ENCODE peak calls at places on chromosome 5, in eight cellular contexts. W is coronary artery, D is hepatocyte, Q is lower lobe of right lung, E is GM20000, G is HCT116, R is left ventricle myocardium inferior, B is choroid plexus epithelial cell. X is an unnamed sample.

GRCh38 chr5:61969347-61969746 is 336.7 kb upstream of the KIF2A start:
- DNase-seq in G (no peak), R (no peak), E (no peak), Q (no peak), D (no peak), W (no peak), B (no peak), X (no peak)

GRCh38 chr5:97778451-97778850 is 595.4 kb upstream of the RIOK2 start:
- DNase-seq in B (peak; percentile 7), E (no peak), D (no peak), G (no peak), Q (no peak), W (no peak), R (no peak), X (no peak)

GRCh38 chr5:77390795-77391194 is 101.3 kb downstream of the WDR41 start:
- DNase-seq in Q (no peak), D (no peak), B (peak; percentile 72), R (no peak), W (no peak), G (no peak), E (no peak), X (no peak)

GRCh38 chr5:158660726-158661125 is 439.0 kb downstream of the EBF1 start:
- DNase-seq in W (no peak), B (peak; percentile 55), E (no peak), R (no peak), Q (no peak), G (no peak), D (no peak), X (no peak)

GRCh38 chr5:165616550-165617430 is 2111.4 kb downstream of the MAT2B start:
- DNase-seq in G (no peak), D (no peak), R (no peak), E (no peak), B (peak; percentile 19), W (no peak), Q (no peak), X (no peak)

GRCh38 chr5:135392256-135392655 is 6.8 kb downstream of the MACROH2A1 start:
- DNase-seq in R (no peak), B (peak; percentile 91), Q (no peak), W (no peak), E (no peak), D (no peak), G (no peak), X (no peak)

GRCh38 chr5:112862085-112862484 is 998 bp downstream of the SRP19 start:
- DNase-seq in R (no peak), W (no peak), Q (no peak), G (no peak), B (no peak), E (no peak), D (no peak), X (no peak)

GRCh38 chr5:90830058-90830457 is 271.5 kb downstream of the ADGRV1 start:
- DNase-seq in D (peak; percentile 59), R (no peak), W (no peak), Q (no peak), B (no peak), E (no peak), G (no peak), X (no peak)

GRCh38 chr5:179668404-179668803 is 12.4 kb downstream of the CBY3 start:
- DNase-seq in Q (no peak), R (no peak), G (peak; percentile 48), W (no peak), B (peak; percentile 80), D (peak; percentile 45), E (peak; percentile 55), X (no peak)

GRCh38 chr5:163915481-163915961 is 410.1 kb downstream of the MAT2B start:
- DNase-seq in B (peak; percentile 74), G (no peak), E (peak; percentile 29), W (no peak), D (peak; percentile 11), R (no peak), Q (peak; percentile 53), X (peak; percentile 67)

DNA sequence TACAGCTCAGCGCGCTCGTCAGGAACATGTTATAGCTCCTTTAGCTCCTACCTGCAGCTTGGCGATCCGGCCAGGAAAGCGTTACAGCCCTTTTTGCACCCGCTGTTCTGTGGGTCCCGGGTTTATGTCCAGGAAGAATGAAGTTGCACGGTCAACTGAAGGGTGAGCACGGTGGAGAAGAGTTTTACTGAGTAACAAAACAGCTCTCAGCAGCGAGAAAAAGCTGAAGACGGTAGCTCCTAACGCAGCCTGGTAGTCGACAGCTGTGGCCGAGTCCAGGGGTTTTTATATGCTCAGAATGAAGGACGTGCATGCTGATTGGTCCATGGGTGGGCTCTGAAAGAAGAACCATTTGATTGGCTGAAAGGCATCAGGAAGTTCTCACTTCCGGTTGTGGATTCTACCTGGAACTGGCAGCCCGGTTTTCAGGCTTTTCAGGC is 1830.1 kb upstream of the NUDT12 start:
- DNase-seq in D (no peak), Q (no peak), W (no peak), B (no peak), R (no peak), G (peak; percentile 81), E (no peak), X (no peak)
- TF ChIP-seq CTCF in D (no peak), Q (no peak), W (no peak), B (no peak), R (no peak), G (no peak), E (no peak), X (no peak)

GRCh38 chr5:53123702-53124101 is 14.1 kb upstream of the MOCS2 start:
- DNase-seq in B (peak; percentile 45), W (no peak), R (no peak), Q (no peak), E (no peak), D (no peak), G (no peak), X (no peak)
- TF ChIP-seq CTCF in B (peak; percentile 29), W (no peak), R (peak; percentile 35), Q (no peak), E (no peak), D (peak; percentile 41), G (no peak), X (no peak)

DNA sequence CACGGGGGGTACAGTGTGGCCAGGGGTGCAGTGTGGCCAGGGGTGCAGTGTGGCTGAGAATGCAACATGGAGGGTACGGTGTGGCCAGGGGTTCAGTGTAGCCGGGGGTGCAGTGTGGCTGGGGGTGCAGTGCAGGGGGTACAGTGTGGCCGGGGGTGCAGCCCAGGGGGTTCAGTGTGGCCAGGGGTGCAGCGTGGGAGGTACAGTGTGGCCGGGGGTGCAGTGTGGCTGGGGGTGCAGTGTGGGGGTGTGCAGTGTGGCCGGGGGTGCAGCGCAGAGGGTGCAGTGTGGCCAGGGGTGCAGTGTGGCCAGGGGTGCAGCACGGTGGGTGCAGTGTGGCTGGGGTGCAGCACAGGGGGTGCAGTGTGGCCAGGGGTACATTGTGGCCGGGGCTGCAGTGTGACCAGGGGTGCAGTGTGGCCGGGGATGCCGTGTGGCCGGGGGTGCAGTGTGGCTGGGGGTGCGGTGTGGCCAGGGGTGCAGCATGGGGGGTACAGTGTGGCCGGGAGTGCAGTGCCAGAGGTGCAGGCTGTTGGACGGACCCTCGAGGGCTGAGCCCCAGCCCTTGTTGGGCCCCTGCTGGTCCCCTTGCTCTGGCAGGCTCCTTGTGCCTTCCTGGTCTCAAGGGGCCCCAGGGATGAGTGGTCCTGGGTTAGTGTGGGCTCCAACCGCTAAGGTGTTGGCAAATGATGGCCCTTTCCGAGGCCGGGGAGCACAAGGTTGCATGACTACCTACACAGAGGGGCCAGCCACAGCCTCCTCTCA is 17.9 kb downstream of the TPPP start:
- DNase-seq in R (no peak), G (no peak), D (no peak), B (no peak), Q (no peak), W (peak; percentile 31), E (no peak), X (no peak)
- TF ChIP-seq CTCF in R (no peak), G (no peak), D (no peak), B (no peak), Q (no peak), W (no peak), E (no peak), X (no peak)

GRCh38 chr5:55231476-55232193 is 1.8 kb downstream of the CCNO start:
- DNase-seq in B (no peak), G (no peak), R (no peak), Q (peak; percentile 47), W (no peak), D (peak; percentile 34), E (peak; percentile 45), X (no peak)

GRCh38 chr5:55230086-55230629 is 3.0 kb upstream of the MCIDAS start:
- DNase-seq in B (no peak), G (no peak), W (no peak), E (peak; percentile 32), R (no peak), Q (no peak), D (no peak), X (no peak)

GRCh38 chr5:55232985-55233928 is at the start of gene CCNO:
- DNase-seq in W (peak; percentile 79), E (peak; percentile 70), R (peak; percentile 50), Q (peak; percentile 79), G (peak; percentile 70), D (peak; percentile 80), B (peak; percentile 68), X (no peak)

GRCh38 chr5:55232194-55232984 is 1.0 kb downstream of the CCNO start:
- DNase-seq in G (peak; percentile 29), D (peak; percentile 23), W (no peak), R (peak; percentile 16), E (peak; percentile 32), Q (peak; percentile 40), B (no peak), X (no peak)

DNA sequence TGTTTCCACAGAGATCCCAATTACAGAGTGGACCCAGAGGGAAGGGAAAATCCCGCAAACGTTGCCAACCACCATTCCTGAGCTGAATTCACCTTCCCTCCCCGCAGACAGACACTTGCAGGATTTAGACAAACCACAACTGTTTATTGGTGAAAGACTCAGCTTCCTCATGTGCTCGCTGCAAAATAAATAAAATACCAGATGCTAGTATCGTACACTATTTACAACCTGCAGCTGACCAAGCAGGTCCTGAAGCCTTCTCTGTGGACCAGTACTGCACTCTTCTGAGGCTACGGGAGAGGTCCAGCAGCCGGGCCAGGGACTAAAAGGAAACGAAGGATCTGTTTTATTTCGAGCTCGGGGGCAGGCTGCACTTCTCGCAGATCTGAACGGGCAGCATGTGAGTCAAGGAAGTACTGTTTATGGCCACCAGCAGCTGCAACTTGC is 2.4 kb downstream of the CCNO start:
- DNase-seq in D (no peak), Q (peak; percentile 39), E (no peak), W (no peak), B (no peak), G (no peak), R (no peak), X (no peak)
- TF ChIP-seq CTCF in D (no peak), Q (no peak), E (no peak), W (no peak), B (no peak), G (no peak), R (no peak), X (no peak)